ENCODE peak calls at places on chromosomes 4 and X, in nine cellular contexts. One of them, this sample, is unnamed.
A peak's percentile ranks its signal among the peaks of the same experiment; 100 is the strongest.

GRCh38 chr4:145453163-145453520 is 28.5 kb upstream of the SMAD1 start:
- DNase-seq in H1: no peak
- DNase-seq in ovary: no peak
- DNase-seq in transverse colon: no peak
- DNase-seq in K562: no peak
- DNase-seq in A549: no peak
- DNase-seq in sigmoid colon: no peak
- DNase-seq in upper lobe of left lung: no peak
- DNase-seq in tibial nerve: no peak
- DNase-seq in this sample: no peak

GRCh38 chr4:83171640-83172039 is 57.1 kb upstream of the PLAC8 start:
- DNase-seq in sigmoid colon: no peak
- DNase-seq in upper lobe of left lung: no peak
- DNase-seq in K562: no peak
- DNase-seq in A549: no peak
- DNase-seq in transverse colon: no peak
- DNase-seq in tibial nerve: no peak
- DNase-seq in H1: no peak
- DNase-seq in ovary: no peak
- DNase-seq in this sample: no peak

GRCh38 chr4:76386566-76387305 is 34.2 kb downstream of the CCDC158 start:
- DNase-seq in tibial nerve: no peak
- DNase-seq in upper lobe of left lung: peak; percentile 79
- DNase-seq in sigmoid colon: no peak
- DNase-seq in ovary: no peak
- DNase-seq in H1: no peak
- DNase-seq in transverse colon: no peak
- DNase-seq in A549: no peak
- DNase-seq in K562: no peak
- DNase-seq in this sample: no peak

GRCh38 chr4:136900706-136901105 is 631.6 kb downstream of the PCDH18 start:
- DNase-seq in ovary: no peak
- DNase-seq in tibial nerve: no peak
- DNase-seq in A549: no peak
- DNase-seq in upper lobe of left lung: no peak
- DNase-seq in transverse colon: no peak
- DNase-seq in K562: no peak
- DNase-seq in H1: no peak
- DNase-seq in sigmoid colon: no peak
- DNase-seq in this sample: no peak

GRCh38 chr4:1567808-1568581 is 116.1 kb downstream of the FAM53A start:
- DNase-seq in sigmoid colon: peak; percentile 58
- DNase-seq in upper lobe of left lung: no peak
- DNase-seq in A549: no peak
- DNase-seq in H1: no peak
- DNase-seq in K562: peak; percentile 42
- DNase-seq in transverse colon: no peak
- DNase-seq in ovary: no peak
- DNase-seq in tibial nerve: no peak
- DNase-seq in this sample: no peak

GRCh38 chr4:8778760-8779159 is 92.9 kb downstream of the HMX1 start:
- DNase-seq in upper lobe of left lung: no peak
- DNase-seq in K562: no peak
- DNase-seq in transverse colon: no peak
- DNase-seq in tibial nerve: no peak
- DNase-seq in A549: no peak
- DNase-seq in ovary: no peak
- DNase-seq in H1: no peak
- DNase-seq in sigmoid colon: no peak
- DNase-seq in this sample: no peak

GRCh38 chr4:102663073-102663472 is 97.7 kb downstream of the MANBA start:
- DNase-seq in transverse colon: no peak
- DNase-seq in H1: no peak
- DNase-seq in tibial nerve: no peak
- DNase-seq in sigmoid colon: no peak
- DNase-seq in K562: no peak
- DNase-seq in upper lobe of left lung: no peak
- DNase-seq in ovary: no peak
- DNase-seq in A549: no peak
- DNase-seq in this sample: no peak

GRCh38 chrX:41759817-41760216 is 35.8 kb downstream of the GPR82 start:
- DNase-seq in transverse colon: no peak
- DNase-seq in sigmoid colon: no peak
- DNase-seq in upper lobe of left lung: no peak
- DNase-seq in tibial nerve: no peak
- DNase-seq in A549: peak; percentile 31
- DNase-seq in K562: peak; percentile 53
- DNase-seq in H1: no peak
- DNase-seq in ovary: no peak
- DNase-seq in this sample: no peak

GRCh38 chr4:81021526-81021944 is 9.0 kb upstream of the BMP3 start:
- DNase-seq in tibial nerve: no peak
- DNase-seq in K562: no peak
- DNase-seq in sigmoid colon: no peak
- DNase-seq in H1: no peak
- DNase-seq in upper lobe of left lung: no peak
- DNase-seq in A549: no peak
- DNase-seq in transverse colon: peak; percentile 73
- DNase-seq in ovary: no peak
- DNase-seq in this sample: no peak

GRCh38 chr4:100722133-100722532 is 204.3 kb upstream of the EMCN start:
- DNase-seq in upper lobe of left lung: no peak
- DNase-seq in H1: no peak
- DNase-seq in A549: no peak
- DNase-seq in tibial nerve: no peak
- DNase-seq in K562: no peak
- DNase-seq in sigmoid colon: no peak
- DNase-seq in ovary: no peak
- DNase-seq in transverse colon: no peak
- DNase-seq in this sample: no peak

GRCh38 chr4:125316391-125316780 is 1.6 kb downstream of the FAT4 start:
- DNase-seq in tibial nerve: peak; percentile 25
- DNase-seq in K562: no peak
- DNase-seq in transverse colon: peak; percentile 15
- DNase-seq in ovary: no peak
- DNase-seq in sigmoid colon: no peak
- DNase-seq in A549: peak; percentile 24
- DNase-seq in upper lobe of left lung: peak; percentile 53
- DNase-seq in H1: peak; percentile 61
- DNase-seq in this sample: no peak

GRCh38 chrX:129235903-129236302 is 287.4 kb downstream of the SMARCA1 start:
- DNase-seq in tibial nerve: no peak
- DNase-seq in ovary: no peak
- DNase-seq in upper lobe of left lung: no peak
- DNase-seq in A549: no peak
- DNase-seq in K562: no peak
- DNase-seq in transverse colon: no peak
- DNase-seq in H1: no peak
- DNase-seq in sigmoid colon: no peak
- DNase-seq in this sample: no peak

GRCh38 chrX:72245461-72246089 is 6.7 kb upstream of the ERCC6L start:
- DNase-seq in K562: peak; percentile 72
- DNase-seq in transverse colon: peak; percentile 73
- DNase-seq in upper lobe of left lung: peak; percentile 66
- DNase-seq in ovary: no peak
- DNase-seq in sigmoid colon: no peak
- DNase-seq in H1: peak; percentile 80
- DNase-seq in A549: peak; percentile 60
- DNase-seq in tibial nerve: no peak
- DNase-seq in this sample: no peak

GRCh38 chrX:44400588-44400987 is 57.1 kb upstream of the EFHC2 start:
- DNase-seq in transverse colon: no peak
- DNase-seq in K562: peak; percentile 46
- DNase-seq in sigmoid colon: no peak
- DNase-seq in tibial nerve: no peak
- DNase-seq in A549: peak; percentile 24
- DNase-seq in H1: no peak
- DNase-seq in ovary: no peak
- DNase-seq in upper lobe of left lung: no peak
- DNase-seq in this sample: no peak

GRCh38 chrX:110042521-110042920 is 39.6 kb downstream of the TMEM164 start:
- DNase-seq in A549: no peak
- DNase-seq in H1: no peak
- DNase-seq in ovary: no peak
- DNase-seq in sigmoid colon: no peak
- DNase-seq in upper lobe of left lung: no peak
- DNase-seq in K562: no peak
- DNase-seq in transverse colon: no peak
- DNase-seq in tibial nerve: no peak
- DNase-seq in this sample: no peak

GRCh38 chr4:158322119-158322518 is 111.8 kb downstream of the TMEM144 start:
- DNase-seq in sigmoid colon: no peak
- DNase-seq in H1: no peak
- DNase-seq in transverse colon: no peak
- DNase-seq in A549: no peak
- DNase-seq in upper lobe of left lung: no peak
- DNase-seq in K562: peak; percentile 4
- DNase-seq in tibial nerve: no peak
- DNase-seq in ovary: no peak
- DNase-seq in this sample: no peak

GRCh38 chr4:158315706-158316105 is 105.4 kb downstream of the TMEM144 start:
- DNase-seq in tibial nerve: no peak
- DNase-seq in upper lobe of left lung: no peak
- DNase-seq in sigmoid colon: no peak
- DNase-seq in ovary: no peak
- DNase-seq in H1: no peak
- DNase-seq in A549: no peak
- DNase-seq in transverse colon: no peak
- DNase-seq in K562: no peak
- DNase-seq in this sample: no peak

GRCh38 chr4:48152259-48152658 is 18.2 kb upstream of the TXK start:
- DNase-seq in upper lobe of left lung: no peak
- DNase-seq in sigmoid colon: no peak
- DNase-seq in A549: no peak
- DNase-seq in tibial nerve: no peak
- DNase-seq in K562: no peak
- DNase-seq in ovary: no peak
- DNase-seq in transverse colon: no peak
- DNase-seq in H1: no peak
- DNase-seq in this sample: no peak
- TF ChIP-seq POLR2A in upper lobe of left lung: no peak
- TF ChIP-seq POLR2A in sigmoid colon: no peak
- TF ChIP-seq POLR2A in A549: no peak
- TF ChIP-seq POLR2A in tibial nerve: no peak
- TF ChIP-seq POLR2A in K562: no peak
- TF ChIP-seq POLR2A in ovary: no peak
- TF ChIP-seq POLR2A in transverse colon: no peak
- TF ChIP-seq POLR2A in H1: no peak
- TF ChIP-seq POLR2A in this sample: no peak

GRCh38 chr4:37537484-37537883 is 148.7 kb downstream of the RELL1 start:
- DNase-seq in A549: no peak
- DNase-seq in upper lobe of left lung: no peak
- DNase-seq in K562: no peak
- DNase-seq in transverse colon: no peak
- DNase-seq in tibial nerve: no peak
- DNase-seq in sigmoid colon: no peak
- DNase-seq in ovary: no peak
- DNase-seq in H1: no peak
- DNase-seq in this sample: no peak
- TF ChIP-seq EP300 in A549: no peak
- TF ChIP-seq EP300 in upper lobe of left lung: no peak
- TF ChIP-seq EP300 in K562: no peak
- TF ChIP-seq EP300 in transverse colon: no peak
- TF ChIP-seq EP300 in tibial nerve: no peak
- TF ChIP-seq EP300 in sigmoid colon: no peak
- TF ChIP-seq EP300 in ovary: no peak
- TF ChIP-seq EP300 in H1: no peak
- TF ChIP-seq EP300 in this sample: no peak

GRCh38 chrX:48003758-48004457 is at the start of gene ZNF182:
- DNase-seq in A549: peak; percentile 94
- DNase-seq in sigmoid colon: peak; percentile 97
- DNase-seq in upper lobe of left lung: peak; percentile 94
- DNase-seq in H1: peak; percentile 88
- DNase-seq in tibial nerve: peak; percentile 83
- DNase-seq in ovary: peak; percentile 89
- DNase-seq in transverse colon: peak; percentile 94
- DNase-seq in K562: peak; percentile 91
- DNase-seq in this sample: peak; percentile 96
- TF ChIP-seq POLR2A in A549: peak; percentile 65
- TF ChIP-seq POLR2A in sigmoid colon: peak; percentile 26
- TF ChIP-seq POLR2A in upper lobe of left lung: peak; percentile 49
- TF ChIP-seq POLR2A in H1: peak; percentile 66
- TF ChIP-seq POLR2A in tibial nerve: peak; percentile 68
- TF ChIP-seq POLR2A in ovary: peak; percentile 42
- TF ChIP-seq POLR2A in transverse colon: peak; percentile 62
- TF ChIP-seq POLR2A in K562: peak; percentile 85
- TF ChIP-seq POLR2A in this sample: no peak

GRCh38 chrX:2498781-2499302 is 1.9 kb downstream of the DHRSX start:
- DNase-seq in tibial nerve: no peak
- DNase-seq in H1: no peak
- DNase-seq in upper lobe of left lung: peak; percentile 54
- DNase-seq in transverse colon: peak; percentile 46
- DNase-seq in sigmoid colon: no peak
- DNase-seq in ovary: no peak
- DNase-seq in K562: peak; percentile 43
- DNase-seq in A549: peak; percentile 45
- DNase-seq in this sample: no peak

GRCh38 chrX:2501246-2502102 is 698 bp upstream of the DHRSX start:
- DNase-seq in transverse colon: no peak
- DNase-seq in upper lobe of left lung: peak; percentile 14
- DNase-seq in ovary: no peak
- DNase-seq in sigmoid colon: no peak
- DNase-seq in A549: no peak
- DNase-seq in K562: no peak
- DNase-seq in H1: peak; percentile 44
- DNase-seq in tibial nerve: no peak
- DNase-seq in this sample: no peak

GRCh38 chrX:2499507-2499906 is 1.3 kb downstream of the DHRSX start:
- DNase-seq in sigmoid colon: no peak
- DNase-seq in A549: no peak
- DNase-seq in K562: no peak
- DNase-seq in tibial nerve: no peak
- DNase-seq in H1: no peak
- DNase-seq in transverse colon: no peak
- DNase-seq in ovary: no peak
- DNase-seq in upper lobe of left lung: no peak
- DNase-seq in this sample: no peak

GRCh38 chrX:2500681-2501151 is at the start of the genes DHRSX and ZBED1:
- DNase-seq in transverse colon: peak; percentile 48
- DNase-seq in K562: peak; percentile 29
- DNase-seq in upper lobe of left lung: peak; percentile 38
- DNase-seq in ovary: peak; percentile 33
- DNase-seq in sigmoid colon: no peak
- DNase-seq in tibial nerve: no peak
- DNase-seq in H1: peak; percentile 67
- DNase-seq in A549: peak; percentile 37
- DNase-seq in this sample: no peak

DNA sequence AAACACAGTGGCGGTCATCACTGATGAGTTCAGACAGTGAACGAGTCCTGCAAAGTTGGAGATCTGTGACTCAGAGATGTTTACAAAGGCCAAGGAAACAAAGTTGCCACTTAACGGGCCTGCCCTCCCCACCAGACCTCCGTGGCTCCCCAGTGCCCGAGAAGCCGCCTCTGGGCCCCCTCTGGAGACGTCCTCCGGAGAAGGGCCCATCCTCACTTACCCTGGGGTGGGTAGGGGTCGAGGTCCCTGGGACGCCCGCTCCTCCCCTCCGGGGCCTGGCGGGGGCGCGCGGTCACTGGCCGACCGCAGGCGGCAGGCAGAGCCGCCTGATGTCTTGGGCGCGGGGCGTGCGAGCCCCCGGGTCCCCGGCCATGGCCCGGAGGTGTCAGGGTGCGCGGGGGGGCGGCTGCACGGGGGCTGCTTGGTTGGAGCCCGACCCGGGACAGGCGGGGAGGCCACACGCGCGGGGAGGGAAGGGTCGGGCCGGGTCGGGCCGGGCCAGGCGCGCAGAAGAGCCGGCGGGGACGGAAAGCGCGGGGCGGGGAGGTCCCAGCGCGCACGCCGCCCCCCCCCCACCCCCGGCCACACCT is 590 bp downstream of the DHRSX start:
- DNase-seq in transverse colon: peak; percentile 36
- DNase-seq in sigmoid colon: no peak
- DNase-seq in H1: peak; percentile 75
- DNase-seq in upper lobe of left lung: peak; percentile 47
- DNase-seq in ovary: peak; percentile 38
- DNase-seq in tibial nerve: no peak
- DNase-seq in A549: peak; percentile 73
- DNase-seq in K562: peak; percentile 45
- DNase-seq in this sample: no peak
- TF ChIP-seq EP300 in transverse colon: no peak
- TF ChIP-seq EP300 in sigmoid colon: no peak
- TF ChIP-seq EP300 in H1: no peak
- TF ChIP-seq EP300 in upper lobe of left lung: no peak
- TF ChIP-seq EP300 in ovary: no peak
- TF ChIP-seq EP300 in tibial nerve: no peak
- TF ChIP-seq EP300 in A549: no peak
- TF ChIP-seq EP300 in K562: no peak
- TF ChIP-seq EP300 in this sample: no peak

This sample was measured in esophagus muscularis mucosa.